ENCODE peak calls at places on chromosomes 13 and 19, in nine cellular contexts. One of them, this sample, is unnamed.

GRCh38 chr19:48311384-48311783 is 14.0 kb upstream of the EMP3 start:
- DNase-seq in left cardiac atrium: no peak
- DNase-seq in NCI-H2081: no peak
- DNase-seq in COLO829: no peak
- DNase-seq in stimulated activated CD8-positive, alpha-beta memory T cell treated with anti-CD3 and anti-CD28 coated beads, Interleukin-7, amount 100 ng/mL, for 1 hour: no peak
- DNase-seq in Daoy: no peak
- DNase-seq in NCI-H1105 treated with DMSO at 0.1 percent for 48 hours: no peak
- DNase-seq in dorsolateral prefrontal cortex: no peak
- DNase-seq in hippocampal formation: no peak
- DNase-seq in this sample: no peak

GRCh38 chr19:6056801-6057650 is 53.3 kb downstream of the RFX2 start:
- DNase-seq in NCI-H2081: peak; percentile 69
- DNase-seq in left cardiac atrium: peak; percentile 82
- DNase-seq in hippocampal formation: peak; percentile 46
- DNase-seq in stimulated activated CD8-positive, alpha-beta memory T cell treated with anti-CD3 and anti-CD28 coated beads, Interleukin-7, amount 100 ng/mL, for 1 hour: no peak
- DNase-seq in COLO829: no peak
- DNase-seq in dorsolateral prefrontal cortex: no peak
- DNase-seq in NCI-H1105 treated with DMSO at 0.1 percent for 48 hours: no peak
- DNase-seq in Daoy: peak; percentile 93
- DNase-seq in this sample: peak; percentile 69

GRCh38 chr13:41364043-41364442 is 53.0 kb downstream of the NAA16 start:
- DNase-seq in dorsolateral prefrontal cortex: no peak
- DNase-seq in COLO829: no peak
- DNase-seq in NCI-H2081: no peak
- DNase-seq in hippocampal formation: no peak
- DNase-seq in Daoy: no peak
- DNase-seq in NCI-H1105 treated with DMSO at 0.1 percent for 48 hours: no peak
- DNase-seq in stimulated activated CD8-positive, alpha-beta memory T cell treated with anti-CD3 and anti-CD28 coated beads, Interleukin-7, amount 100 ng/mL, for 1 hour: no peak
- DNase-seq in left cardiac atrium: no peak
- DNase-seq in this sample: no peak

GRCh38 chr19:21697698-21698097 is 69.7 kb downstream of the ZNF100 start:
- DNase-seq in left cardiac atrium: no peak
- DNase-seq in Daoy: no peak
- DNase-seq in NCI-H2081: no peak
- DNase-seq in COLO829: no peak
- DNase-seq in hippocampal formation: no peak
- DNase-seq in dorsolateral prefrontal cortex: no peak
- DNase-seq in stimulated activated CD8-positive, alpha-beta memory T cell treated with anti-CD3 and anti-CD28 coated beads, Interleukin-7, amount 100 ng/mL, for 1 hour: no peak
- DNase-seq in NCI-H1105 treated with DMSO at 0.1 percent for 48 hours: no peak
- DNase-seq in this sample: no peak

GRCh38 chr19:45531349-45531748 is 24.1 kb downstream of the VASP start:
- DNase-seq in COLO829: no peak
- DNase-seq in Daoy: no peak
- DNase-seq in dorsolateral prefrontal cortex: no peak
- DNase-seq in NCI-H1105 treated with DMSO at 0.1 percent for 48 hours: no peak
- DNase-seq in stimulated activated CD8-positive, alpha-beta memory T cell treated with anti-CD3 and anti-CD28 coated beads, Interleukin-7, amount 100 ng/mL, for 1 hour: no peak
- DNase-seq in NCI-H2081: no peak
- DNase-seq in hippocampal formation: no peak
- DNase-seq in left cardiac atrium: no peak
- DNase-seq in this sample: no peak

GRCh38 chr13:98838776-98839175 is 86.3 kb upstream of the SLC15A1 start:
- DNase-seq in NCI-H2081: no peak
- DNase-seq in hippocampal formation: no peak
- DNase-seq in COLO829: no peak
- DNase-seq in dorsolateral prefrontal cortex: no peak
- DNase-seq in Daoy: no peak
- DNase-seq in NCI-H1105 treated with DMSO at 0.1 percent for 48 hours: no peak
- DNase-seq in stimulated activated CD8-positive, alpha-beta memory T cell treated with anti-CD3 and anti-CD28 coated beads, Interleukin-7, amount 100 ng/mL, for 1 hour: no peak
- DNase-seq in left cardiac atrium: no peak
- DNase-seq in this sample: no peak

GRCh38 chr19:35043906-35044305 is 2.4 kb downstream of the HPN start:
- DNase-seq in Daoy: no peak
- DNase-seq in NCI-H2081: no peak
- DNase-seq in stimulated activated CD8-positive, alpha-beta memory T cell treated with anti-CD3 and anti-CD28 coated beads, Interleukin-7, amount 100 ng/mL, for 1 hour: no peak
- DNase-seq in COLO829: no peak
- DNase-seq in NCI-H1105 treated with DMSO at 0.1 percent for 48 hours: no peak
- DNase-seq in hippocampal formation: no peak
- DNase-seq in left cardiac atrium: peak; percentile 18
- DNase-seq in dorsolateral prefrontal cortex: no peak
- DNase-seq in this sample: no peak

GRCh38 chr13:109720758-109721184 is 65.6 kb downstream of the IRS2 start:
- DNase-seq in Daoy: no peak
- DNase-seq in NCI-H2081: no peak
- DNase-seq in NCI-H1105 treated with DMSO at 0.1 percent for 48 hours: peak; percentile 90
- DNase-seq in stimulated activated CD8-positive, alpha-beta memory T cell treated with anti-CD3 and anti-CD28 coated beads, Interleukin-7, amount 100 ng/mL, for 1 hour: no peak
- DNase-seq in left cardiac atrium: no peak
- DNase-seq in hippocampal formation: no peak
- DNase-seq in dorsolateral prefrontal cortex: no peak
- DNase-seq in COLO829: peak; percentile 43
- DNase-seq in this sample: no peak

GRCh38 chr19:33143897-33144405 is 12.0 kb downstream of the WDR88 start:
- DNase-seq in left cardiac atrium: peak; percentile 60
- DNase-seq in NCI-H2081: no peak
- DNase-seq in Daoy: peak; percentile 67
- DNase-seq in hippocampal formation: peak; percentile 30
- DNase-seq in COLO829: peak; percentile 55
- DNase-seq in NCI-H1105 treated with DMSO at 0.1 percent for 48 hours: peak; percentile 54
- DNase-seq in dorsolateral prefrontal cortex: peak; percentile 34
- DNase-seq in stimulated activated CD8-positive, alpha-beta memory T cell treated with anti-CD3 and anti-CD28 coated beads, Interleukin-7, amount 100 ng/mL, for 1 hour: peak; percentile 46
- DNase-seq in this sample: peak; percentile 8

GRCh38 chr13:44148159-44148929 is 225.3 kb upstream of the SERP2 start:
- DNase-seq in left cardiac atrium: no peak
- DNase-seq in NCI-H1105 treated with DMSO at 0.1 percent for 48 hours: no peak
- DNase-seq in hippocampal formation: no peak
- DNase-seq in stimulated activated CD8-positive, alpha-beta memory T cell treated with anti-CD3 and anti-CD28 coated beads, Interleukin-7, amount 100 ng/mL, for 1 hour: no peak
- DNase-seq in dorsolateral prefrontal cortex: no peak
- DNase-seq in COLO829: no peak
- DNase-seq in Daoy: peak; percentile 25
- DNase-seq in NCI-H2081: no peak
- DNase-seq in this sample: no peak

GRCh38 chr13:93991569-93991968 is 487.9 kb downstream of the DCT start:
- DNase-seq in COLO829: no peak
- DNase-seq in left cardiac atrium: no peak
- DNase-seq in NCI-H2081: no peak
- DNase-seq in dorsolateral prefrontal cortex: no peak
- DNase-seq in stimulated activated CD8-positive, alpha-beta memory T cell treated with anti-CD3 and anti-CD28 coated beads, Interleukin-7, amount 100 ng/mL, for 1 hour: no peak
- DNase-seq in hippocampal formation: no peak
- DNase-seq in NCI-H1105 treated with DMSO at 0.1 percent for 48 hours: no peak
- DNase-seq in Daoy: no peak
- DNase-seq in this sample: no peak

GRCh38 chr19:40217027-40217810 is 965 bp downstream of the TTC9B start:
- DNase-seq in NCI-H2081: peak; percentile 62
- DNase-seq in left cardiac atrium: no peak
- DNase-seq in dorsolateral prefrontal cortex: no peak
- DNase-seq in NCI-H1105 treated with DMSO at 0.1 percent for 48 hours: peak; percentile 78
- DNase-seq in Daoy: peak; percentile 48
- DNase-seq in COLO829: no peak
- DNase-seq in hippocampal formation: no peak
- DNase-seq in stimulated activated CD8-positive, alpha-beta memory T cell treated with anti-CD3 and anti-CD28 coated beads, Interleukin-7, amount 100 ng/mL, for 1 hour: no peak
- DNase-seq in this sample: no peak

GRCh38 chr13:97712770-97713169 is 240.7 kb upstream of the IPO5 start:
- DNase-seq in NCI-H1105 treated with DMSO at 0.1 percent for 48 hours: no peak
- DNase-seq in hippocampal formation: no peak
- DNase-seq in Daoy: no peak
- DNase-seq in dorsolateral prefrontal cortex: no peak
- DNase-seq in NCI-H2081: no peak
- DNase-seq in stimulated activated CD8-positive, alpha-beta memory T cell treated with anti-CD3 and anti-CD28 coated beads, Interleukin-7, amount 100 ng/mL, for 1 hour: no peak
- DNase-seq in COLO829: no peak
- DNase-seq in left cardiac atrium: no peak
- DNase-seq in this sample: no peak

GRCh38 chr13:46012404-46012803 is 40.1 kb downstream of the ZC3H13 start:
- DNase-seq in NCI-H1105 treated with DMSO at 0.1 percent for 48 hours: no peak
- DNase-seq in stimulated activated CD8-positive, alpha-beta memory T cell treated with anti-CD3 and anti-CD28 coated beads, Interleukin-7, amount 100 ng/mL, for 1 hour: no peak
- DNase-seq in NCI-H2081: no peak
- DNase-seq in hippocampal formation: no peak
- DNase-seq in Daoy: no peak
- DNase-seq in left cardiac atrium: no peak
- DNase-seq in dorsolateral prefrontal cortex: no peak
- DNase-seq in COLO829: no peak
- DNase-seq in this sample: no peak

GRCh38 chr13:106536244-106537034 is 977 bp upstream of the EFNB2 start:
- DNase-seq in NCI-H2081: peak; percentile 84
- DNase-seq in COLO829: peak; percentile 72
- DNase-seq in dorsolateral prefrontal cortex: peak; percentile 95
- DNase-seq in stimulated activated CD8-positive, alpha-beta memory T cell treated with anti-CD3 and anti-CD28 coated beads, Interleukin-7, amount 100 ng/mL, for 1 hour: peak; percentile 92
- DNase-seq in Daoy: peak; percentile 89
- DNase-seq in hippocampal formation: peak; percentile 88
- DNase-seq in NCI-H1105 treated with DMSO at 0.1 percent for 48 hours: peak; percentile 95
- DNase-seq in left cardiac atrium: peak; percentile 93
- DNase-seq in this sample: peak; percentile 78

GRCh38 chr19:55831846-55832245 is at the start of gene NLRP11:
- DNase-seq in left cardiac atrium: no peak
- DNase-seq in dorsolateral prefrontal cortex: no peak
- DNase-seq in Daoy: no peak
- DNase-seq in COLO829: no peak
- DNase-seq in NCI-H2081: no peak
- DNase-seq in stimulated activated CD8-positive, alpha-beta memory T cell treated with anti-CD3 and anti-CD28 coated beads, Interleukin-7, amount 100 ng/mL, for 1 hour: no peak
- DNase-seq in NCI-H1105 treated with DMSO at 0.1 percent for 48 hours: no peak
- DNase-seq in hippocampal formation: no peak
- DNase-seq in this sample: no peak

GRCh38 chr19:36266375-36266961 is 51.6 kb downstream of the ZNF146 start:
- DNase-seq in stimulated activated CD8-positive, alpha-beta memory T cell treated with anti-CD3 and anti-CD28 coated beads, Interleukin-7, amount 100 ng/mL, for 1 hour: no peak
- DNase-seq in NCI-H1105 treated with DMSO at 0.1 percent for 48 hours: no peak
- DNase-seq in NCI-H2081: no peak
- DNase-seq in hippocampal formation: no peak
- DNase-seq in left cardiac atrium: peak; percentile 81
- DNase-seq in dorsolateral prefrontal cortex: no peak
- DNase-seq in COLO829: no peak
- DNase-seq in Daoy: peak; percentile 64
- DNase-seq in this sample: no peak

GRCh38 chr13:50230365-50230978 is 215.2 kb downstream of the KCNRG start:
- DNase-seq in COLO829: no peak
- DNase-seq in stimulated activated CD8-positive, alpha-beta memory T cell treated with anti-CD3 and anti-CD28 coated beads, Interleukin-7, amount 100 ng/mL, for 1 hour: no peak
- DNase-seq in NCI-H2081: no peak
- DNase-seq in dorsolateral prefrontal cortex: no peak
- DNase-seq in NCI-H1105 treated with DMSO at 0.1 percent for 48 hours: no peak
- DNase-seq in Daoy: peak; percentile 19
- DNase-seq in hippocampal formation: no peak
- DNase-seq in left cardiac atrium: no peak
- DNase-seq in this sample: no peak

GRCh38 chr13:32023698-32024097 is 7.9 kb upstream of the FRY start:
- DNase-seq in COLO829: no peak
- DNase-seq in stimulated activated CD8-positive, alpha-beta memory T cell treated with anti-CD3 and anti-CD28 coated beads, Interleukin-7, amount 100 ng/mL, for 1 hour: no peak
- DNase-seq in NCI-H1105 treated with DMSO at 0.1 percent for 48 hours: no peak
- DNase-seq in dorsolateral prefrontal cortex: no peak
- DNase-seq in hippocampal formation: no peak
- DNase-seq in left cardiac atrium: no peak
- DNase-seq in NCI-H2081: no peak
- DNase-seq in Daoy: no peak
- DNase-seq in this sample: no peak

GRCh38 chr19:31937983-31938382 is 407.4 kb upstream of the ZNF507 start:
- DNase-seq in dorsolateral prefrontal cortex: no peak
- DNase-seq in NCI-H2081: no peak
- DNase-seq in COLO829: no peak
- DNase-seq in stimulated activated CD8-positive, alpha-beta memory T cell treated with anti-CD3 and anti-CD28 coated beads, Interleukin-7, amount 100 ng/mL, for 1 hour: no peak
- DNase-seq in hippocampal formation: no peak
- DNase-seq in Daoy: no peak
- DNase-seq in NCI-H1105 treated with DMSO at 0.1 percent for 48 hours: no peak
- DNase-seq in left cardiac atrium: no peak
- DNase-seq in this sample: no peak

GRCh38 chr19:57887195-57887941 is 1.5 kb downstream of the ZNF814 start:
- DNase-seq in dorsolateral prefrontal cortex: no peak
- DNase-seq in Daoy: no peak
- DNase-seq in hippocampal formation: no peak
- DNase-seq in left cardiac atrium: no peak
- DNase-seq in COLO829: no peak
- DNase-seq in NCI-H1105 treated with DMSO at 0.1 percent for 48 hours: peak; percentile 21
- DNase-seq in stimulated activated CD8-positive, alpha-beta memory T cell treated with anti-CD3 and anti-CD28 coated beads, Interleukin-7, amount 100 ng/mL, for 1 hour: no peak
- DNase-seq in NCI-H2081: no peak
- DNase-seq in this sample: no peak

GRCh38 chr19:38055655-38056521 is 148.9 kb downstream of the SIPA1L3 start:
- DNase-seq in COLO829: no peak
- DNase-seq in dorsolateral prefrontal cortex: no peak
- DNase-seq in NCI-H2081: no peak
- DNase-seq in stimulated activated CD8-positive, alpha-beta memory T cell treated with anti-CD3 and anti-CD28 coated beads, Interleukin-7, amount 100 ng/mL, for 1 hour: no peak
- DNase-seq in NCI-H1105 treated with DMSO at 0.1 percent for 48 hours: peak; percentile 47
- DNase-seq in hippocampal formation: no peak
- DNase-seq in Daoy: no peak
- DNase-seq in left cardiac atrium: no peak
- DNase-seq in this sample: no peak

GRCh38 chr13:30453727-30454126 is 12.0 kb downstream of the HMGB1 start:
- DNase-seq in Daoy: no peak
- DNase-seq in hippocampal formation: no peak
- DNase-seq in COLO829: no peak
- DNase-seq in dorsolateral prefrontal cortex: no peak
- DNase-seq in left cardiac atrium: no peak
- DNase-seq in NCI-H2081: no peak
- DNase-seq in stimulated activated CD8-positive, alpha-beta memory T cell treated with anti-CD3 and anti-CD28 coated beads, Interleukin-7, amount 100 ng/mL, for 1 hour: no peak
- DNase-seq in NCI-H1105 treated with DMSO at 0.1 percent for 48 hours: no peak
- DNase-seq in this sample: no peak

GRCh38 chr19:4352701-4353121 is 9.3 kb downstream of the MPND start:
- DNase-seq in stimulated activated CD8-positive, alpha-beta memory T cell treated with anti-CD3 and anti-CD28 coated beads, Interleukin-7, amount 100 ng/mL, for 1 hour: peak; percentile 27
- DNase-seq in left cardiac atrium: no peak
- DNase-seq in NCI-H1105 treated with DMSO at 0.1 percent for 48 hours: peak; percentile 14
- DNase-seq in hippocampal formation: no peak
- DNase-seq in Daoy: peak; percentile 68
- DNase-seq in NCI-H2081: peak; percentile 18
- DNase-seq in dorsolateral prefrontal cortex: no peak
- DNase-seq in COLO829: peak; percentile 50
- DNase-seq in this sample: no peak

GRCh38 chr13:49954674-49955455 is 18.7 kb upstream of the SPRYD7 start:
- DNase-seq in hippocampal formation: no peak
- DNase-seq in dorsolateral prefrontal cortex: no peak
- DNase-seq in NCI-H1105 treated with DMSO at 0.1 percent for 48 hours: no peak
- DNase-seq in Daoy: no peak
- DNase-seq in stimulated activated CD8-positive, alpha-beta memory T cell treated with anti-CD3 and anti-CD28 coated beads, Interleukin-7, amount 100 ng/mL, for 1 hour: no peak
- DNase-seq in left cardiac atrium: no peak
- DNase-seq in NCI-H2081: no peak
- DNase-seq in COLO829: no peak
- DNase-seq in this sample: no peak

GRCh38 chr19:14114854-14115253 is 2.7 kb downstream of the PRKACA start:
- DNase-seq in COLO829: peak; percentile 42
- DNase-seq in stimulated activated CD8-positive, alpha-beta memory T cell treated with anti-CD3 and anti-CD28 coated beads, Interleukin-7, amount 100 ng/mL, for 1 hour: peak; percentile 22
- DNase-seq in left cardiac atrium: no peak
- DNase-seq in NCI-H2081: no peak
- DNase-seq in NCI-H1105 treated with DMSO at 0.1 percent for 48 hours: no peak
- DNase-seq in Daoy: peak; percentile 50
- DNase-seq in dorsolateral prefrontal cortex: no peak
- DNase-seq in hippocampal formation: no peak
- DNase-seq in this sample: no peak

GRCh38 chr19:4866595-4867424 is 657 bp downstream of the PLIN3 start:
- DNase-seq in left cardiac atrium: peak; percentile 75
- DNase-seq in NCI-H1105 treated with DMSO at 0.1 percent for 48 hours: no peak
- DNase-seq in dorsolateral prefrontal cortex: no peak
- DNase-seq in Daoy: peak; percentile 58
- DNase-seq in stimulated activated CD8-positive, alpha-beta memory T cell treated with anti-CD3 and anti-CD28 coated beads, Interleukin-7, amount 100 ng/mL, for 1 hour: peak; percentile 9
- DNase-seq in hippocampal formation: no peak
- DNase-seq in COLO829: peak; percentile 53
- DNase-seq in NCI-H2081: no peak
- DNase-seq in this sample: no peak

GRCh38 chr19:2602391-2603181 is 99.9 kb downstream of the GNG7 start:
- DNase-seq in stimulated activated CD8-positive, alpha-beta memory T cell treated with anti-CD3 and anti-CD28 coated beads, Interleukin-7, amount 100 ng/mL, for 1 hour: no peak
- DNase-seq in Daoy: peak; percentile 75
- DNase-seq in dorsolateral prefrontal cortex: peak; percentile 38
- DNase-seq in hippocampal formation: peak; percentile 42
- DNase-seq in left cardiac atrium: peak; percentile 88
- DNase-seq in NCI-H2081: peak; percentile 16
- DNase-seq in NCI-H1105 treated with DMSO at 0.1 percent for 48 hours: no peak
- DNase-seq in COLO829: no peak
- DNase-seq in this sample: peak; percentile 63

GRCh38 chr13:97256343-97256783 is 34.2 kb downstream of the MBNL2 start:
- DNase-seq in dorsolateral prefrontal cortex: no peak
- DNase-seq in left cardiac atrium: no peak
- DNase-seq in COLO829: peak; percentile 89
- DNase-seq in stimulated activated CD8-positive, alpha-beta memory T cell treated with anti-CD3 and anti-CD28 coated beads, Interleukin-7, amount 100 ng/mL, for 1 hour: no peak
- DNase-seq in NCI-H1105 treated with DMSO at 0.1 percent for 48 hours: no peak
- DNase-seq in hippocampal formation: no peak
- DNase-seq in NCI-H2081: no peak
- DNase-seq in Daoy: peak; percentile 75
- DNase-seq in this sample: no peak

GRCh38 chr19:6248856-6249255 is 30.9 kb downstream of the MLLT1 start:
- DNase-seq in stimulated activated CD8-positive, alpha-beta memory T cell treated with anti-CD3 and anti-CD28 coated beads, Interleukin-7, amount 100 ng/mL, for 1 hour: no peak
- DNase-seq in left cardiac atrium: no peak
- DNase-seq in NCI-H1105 treated with DMSO at 0.1 percent for 48 hours: no peak
- DNase-seq in Daoy: no peak
- DNase-seq in NCI-H2081: no peak
- DNase-seq in hippocampal formation: no peak
- DNase-seq in COLO829: peak; percentile 41
- DNase-seq in dorsolateral prefrontal cortex: no peak
- DNase-seq in this sample: no peak

GRCh38 chr13:29359181-29359580 is 236.3 kb downstream of the SLC7A1 start:
- DNase-seq in NCI-H2081: no peak
- DNase-seq in hippocampal formation: no peak
- DNase-seq in stimulated activated CD8-positive, alpha-beta memory T cell treated with anti-CD3 and anti-CD28 coated beads, Interleukin-7, amount 100 ng/mL, for 1 hour: no peak
- DNase-seq in COLO829: no peak
- DNase-seq in Daoy: no peak
- DNase-seq in NCI-H1105 treated with DMSO at 0.1 percent for 48 hours: no peak
- DNase-seq in dorsolateral prefrontal cortex: no peak
- DNase-seq in left cardiac atrium: no peak
- DNase-seq in this sample: no peak